ENCODE peak calls at places on chromosome 15, in nine cellular contexts. I is OCI-LY7, F is HCT116, E is cardiac muscle cell, G is AG04449, K is mucosa of descending colon, R is thoracic aorta, H is psoas muscle, J is mammary epithelial cell. C is an unnamed sample.

GRCh38 chr15:42131826-42132806 is 24.3 kb downstream of the PLA2G4F start:
- DNase-seq in R (no peak), F (no peak), E (peak), G (no peak), J (no peak), I (no peak), K (no peak), H (no peak), C (no peak)

GRCh38 chr15:92819312-92820232 is 80.6 kb upstream of the CHD2 start:
- DNase-seq in J (peak), I (no peak), R (no peak), H (no peak), F (no peak), G (no peak), K (peak), E (no peak), C (no peak)

GRCh38 chr15:57061696-57062095 is 143.3 kb downstream of the TCF12 start:
- DNase-seq in F (no peak), H (no peak), R (no peak), K (no peak), J (no peak), E (no peak), I (no peak), G (no peak), C (no peak)

GRCh38 chr15:50065264-50065663 is 53.8 kb downstream of the ATP8B4 start:
- DNase-seq in G (no peak), I (no peak), K (no peak), E (no peak), H (no peak), R (no peak), F (no peak), J (no peak), C (no peak)

GRCh38 chr15:92158426-92158825 is 235.3 kb upstream of the ST8SIA2 start:
- DNase-seq in J (peak), K (no peak), H (no peak), E (no peak), I (no peak), G (no peak), R (no peak), F (peak), C (no peak)

GRCh38 chr15:29268706-29269484 is 727 bp downstream of the NSMCE3 start:
- DNase-seq in G (no peak), K (peak), I (peak), J (peak), H (peak), R (no peak), E (peak), F (no peak), C (peak)

GRCh38 chr15:83658406-83658805 is 4.5 kb downstream of the ADAMTSL3 start:
- DNase-seq in F (no peak), E (peak), H (peak), I (no peak), J (no peak), G (no peak), R (no peak), K (no peak), C (no peak)

GRCh38 chr15:66877558-66878285 is 175.7 kb downstream of the SMAD6 start:
- DNase-seq in H (peak), J (no peak), G (no peak), F (no peak), I (no peak), K (no peak), E (peak), R (no peak), C (no peak)

GRCh38 chr15:69713726-69714559 is 261.3 kb downstream of the RPLP1 start:
- DNase-seq in H (no peak), F (no peak), I (no peak), R (no peak), K (no peak), J (peak), E (no peak), G (no peak), C (no peak)

GRCh38 chr15:87219650-87220615 is 1036.6 kb downstream of the NTRK3 start:
- DNase-seq in F (no peak), R (no peak), K (no peak), I (no peak), G (peak), E (no peak), H (no peak), J (peak), C (no peak)

GRCh38 chr15:90545095-90545494 is 15.4 kb downstream of the CRTC3 start:
- DNase-seq in K (no peak), E (no peak), H (no peak), J (no peak), I (no peak), F (no peak), G (no peak), R (no peak), C (no peak)

GRCh38 chr15:38463893-38464292 is 10.0 kb downstream of the FAM98B start:
- DNase-seq in K (no peak), R (no peak), E (no peak), G (no peak), J (no peak), I (no peak), H (no peak), F (no peak), C (no peak)

GRCh38 chr15:29433050-29433318 is 163.4 kb upstream of the NSMCE3 start:
- DNase-seq in H (no peak), I (no peak), G (no peak), J (no peak), E (no peak), K (no peak), R (no peak), F (no peak), C (no peak)

GRCh38 chr15:65836665-65837064 is 32.6 kb upstream of the RAB11A start:
- DNase-seq in J (no peak), K (no peak), G (no peak), E (no peak), H (no peak), I (no peak), R (no peak), F (peak), C (no peak)

GRCh38 chr15:63104727-63105126 is 16.9 kb upstream of the LACTB start:
- DNase-seq in G (no peak), K (no peak), R (no peak), J (peak), F (no peak), E (peak), I (no peak), H (no peak), C (no peak)

GRCh38 chr15:65447145-65447544 is 24.4 kb upstream of the IGDCC4 start:
- DNase-seq in G (no peak), J (no peak), F (no peak), R (no peak), K (no peak), E (no peak), H (no peak), I (no peak), C (no peak)

GRCh38 chr15:26179906-26180305 is 316.8 kb upstream of the ATP10A start:
- DNase-seq in R (no peak), J (no peak), I (no peak), F (no peak), E (no peak), H (no peak), G (no peak), K (no peak), C (no peak)

GRCh38 chr15:60479711-60480110 is 769 bp upstream of the ICE2 start:
- DNase-seq in E (no peak), G (no peak), H (no peak), F (no peak), K (no peak), J (no peak), I (peak), R (no peak), C (no peak)

GRCh38 chr15:44713006-44713966 is 2.0 kb downstream of the B2M start:
- DNase-seq in F (no peak), H (no peak), K (no peak), R (no peak), G (no peak), I (peak), E (peak), J (peak), C (no peak)

GRCh38 chr15:49328941-49329340 is 94.1 kb upstream of the FGF7 start:
- DNase-seq in G (no peak), I (no peak), F (no peak), R (no peak), H (no peak), E (no peak), J (no peak), K (no peak), C (no peak)

GRCh38 chr15:34365073-34365825 is 1.7 kb downstream of the LPCAT4 start:
- DNase-seq in H (no peak), E (peak), G (no peak), R (no peak), I (no peak), K (no peak), F (no peak), J (no peak), C (no peak)

GRCh38 chr15:48607846-48608245 is 37.7 kb downstream of the FBN1 start:
- DNase-seq in I (no peak), J (no peak), H (no peak), E (no peak), G (no peak), K (no peak), F (no peak), R (no peak), C (no peak)

GRCh38 chr15:60993948-60994347 is 235.2 kb downstream of the RORA start:
- DNase-seq in H (no peak), G (no peak), F (no peak), E (no peak), J (no peak), R (no peak), I (no peak), K (no peak), C (no peak)

GRCh38 chr15:89370120-89371077 is 35.8 kb upstream of the POLG start:
- DNase-seq in H (no peak), R (no peak), K (no peak), I (no peak), G (no peak), F (no peak), E (no peak), J (no peak), C (no peak)

GRCh38 chr15:38071211-38071972 is 137.0 kb downstream of the TMCO5A start:
- DNase-seq in J (no peak), R (no peak), G (no peak), H (no peak), E (no peak), K (no peak), F (no peak), I (no peak), C (no peak)

GRCh38 chr15:33311312-33311971 is 675 bp downstream of the RYR3 start:
- DNase-seq in F (no peak), G (no peak), E (no peak), R (no peak), J (no peak), H (peak), K (peak), I (no peak), C (no peak)

GRCh38 chr15:33313491-33313890 is 2.7 kb downstream of the RYR3 start:
- DNase-seq in I (no peak), G (no peak), E (no peak), R (no peak), F (no peak), K (no peak), H (no peak), J (peak), C (no peak)

GRCh38 chr15:33310481-33311311 is at the start of gene RYR3:
- DNase-seq in I (no peak), G (no peak), K (no peak), H (peak), J (peak), E (peak), F (no peak), R (no peak), C (no peak)

GRCh38 chr15:33314115-33314514 is 3.3 kb downstream of the RYR3 start:
- DNase-seq in H (no peak), I (no peak), F (no peak), R (no peak), E (no peak), J (no peak), K (no peak), G (no peak), C (no peak)

GRCh38 chr15:33309602-33310276 is 1.0 kb upstream of the RYR3 start:
- DNase-seq in F (no peak), G (no peak), R (no peak), J (peak), K (no peak), E (peak), H (peak), I (peak), C (no peak)
- TF ChIP-seq CTCF in F (peak), G (peak), R (peak), J (no peak), K (no peak), E (peak), H (peak), I (peak), C (no peak)

DNA sequence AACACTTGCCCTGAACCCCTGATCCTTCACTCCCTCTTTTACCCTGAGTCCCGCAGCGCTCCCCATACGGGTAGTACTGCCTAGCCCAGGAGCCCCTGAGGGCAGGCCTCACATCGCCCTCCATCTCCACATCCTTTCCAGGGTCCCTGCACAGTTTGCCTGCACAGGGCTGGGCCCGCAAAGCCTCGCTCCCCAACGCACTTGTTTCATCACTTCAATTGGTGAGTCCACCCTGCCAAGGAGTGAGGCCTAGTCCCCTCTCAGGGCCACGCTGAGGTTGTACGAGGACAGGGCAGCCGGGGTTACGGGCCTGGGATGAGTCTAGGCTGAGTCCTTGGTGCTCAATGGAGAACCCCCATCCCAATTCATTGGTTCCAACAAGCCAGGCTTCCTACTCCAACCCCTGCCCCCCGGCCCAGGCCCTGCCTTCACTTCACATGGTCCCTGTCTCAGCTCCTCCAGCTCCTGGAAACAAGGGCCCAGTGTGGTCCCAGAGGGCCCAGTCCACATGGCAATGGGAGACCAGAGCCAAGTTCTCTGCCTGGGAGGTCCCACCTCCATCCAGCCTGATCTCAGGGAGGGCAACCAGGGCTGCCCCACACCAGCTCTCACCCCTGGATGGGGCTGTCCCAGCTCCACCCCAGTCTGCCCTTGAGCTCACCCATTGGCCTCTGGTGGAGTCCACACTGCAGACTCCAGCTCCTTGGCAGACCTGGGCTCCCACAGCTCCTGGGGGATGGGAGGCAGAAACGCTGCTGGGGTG is 12.4 kb upstream of the CLK3 start:
- DNase-seq in F (no peak), K (no peak), J (no peak), G (no peak), R (no peak), I (no peak), E (no peak), H (no peak), C (no peak)
- H3K4me3 ChIP-seq in F (no peak), K (no peak), J (no peak), G (no peak), R (no peak), I (no peak), E (no peak), H (no peak), C (no peak)

GRCh38 chr15:99105516-99106341 is 849 bp downstream of the SYNM start:
- DNase-seq in E (peak), F (no peak), K (peak), G (no peak), J (peak), H (peak), I (peak), R (no peak), C (no peak)

GRCh38 chr15:99102332-99103235 is 2.3 kb upstream of the SYNM start:
- DNase-seq in G (no peak), K (no peak), R (no peak), I (no peak), J (no peak), E (no peak), F (no peak), H (no peak), C (peak)

GRCh38 chr15:99106417-99107220 is 1.7 kb downstream of the SYNM start:
- DNase-seq in H (no peak), I (no peak), K (no peak), G (no peak), R (no peak), F (no peak), J (no peak), E (peak), C (no peak)

GRCh38 chr15:99103279-99103678 is 1.6 kb upstream of the SYNM start:
- DNase-seq in G (no peak), F (no peak), H (no peak), I (no peak), E (no peak), R (no peak), J (no peak), K (no peak), C (peak)

GRCh38 chr15:99104788-99105515 is at the start of gene SYNM:
- DNase-seq in H (peak), E (peak), G (no peak), K (peak), J (peak), I (peak), R (no peak), F (peak), C (no peak)
- TF ChIP-seq CTCF in H (peak), E (peak), G (peak), K (peak), J (peak), I (peak), R (peak), F (peak), C (no peak)

GRCh38 chr15:51093865-51094605 is 671 bp downstream of the TNFAIP8L3 start:
- DNase-seq in G (no peak), I (no peak), H (peak), K (peak), F (no peak), J (peak), E (peak), R (no peak), C (peak)
- H3K4me3 ChIP-seq in G (peak), I (no peak), H (peak), K (peak), F (peak), J (peak), E (peak), R (peak), C (peak)

GRCh38 chr15:73246898-73247297 is 121.9 kb downstream of the HCN4 start:
- DNase-seq in J (no peak), F (no peak), R (no peak), K (no peak), G (no peak), H (no peak), E (no peak), I (no peak), C (no peak)

GRCh38 chr15:73244333-73244732 is 124.4 kb downstream of the HCN4 start:
- DNase-seq in R (no peak), I (peak), F (peak), J (peak), H (no peak), G (no peak), K (no peak), E (no peak), C (no peak)

GRCh38 chr15:73246411-73246810 is 122.3 kb downstream of the HCN4 start:
- DNase-seq in F (no peak), K (no peak), E (no peak), H (no peak), J (no peak), I (no peak), G (no peak), R (no peak), C (no peak)

GRCh38 chr15:73254598-73254997 is 114.2 kb downstream of the HCN4 start:
- DNase-seq in G (no peak), K (no peak), J (no peak), F (no peak), E (no peak), R (no peak), H (no peak), I (no peak), C (no peak)

DNA sequence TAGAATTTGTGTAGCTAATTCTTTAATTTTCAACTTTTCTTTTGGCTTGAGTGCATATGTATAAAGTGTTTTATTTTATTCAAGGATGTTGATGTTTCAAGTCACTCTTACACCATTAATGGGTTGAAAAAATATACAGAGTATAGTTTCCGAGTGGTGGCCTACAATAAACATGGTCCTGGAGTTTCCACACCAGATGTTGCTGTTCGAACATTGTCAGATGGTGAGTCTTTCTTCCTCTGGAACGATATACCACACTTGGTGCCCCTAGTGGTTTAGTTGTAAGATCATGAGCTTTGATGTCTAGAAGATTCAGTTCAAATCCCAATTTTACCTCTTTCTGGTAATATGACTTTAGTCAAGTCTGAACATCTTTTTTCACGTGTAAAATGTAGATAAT is 119.3 kb downstream of the HCN4 start:
- DNase-seq in J (no peak), G (no peak), E (no peak), R (no peak), I (no peak), K (no peak), F (no peak), H (no peak), C (no peak)
- TF ChIP-seq CTCF in J (no peak), G (no peak), E (no peak), R (no peak), I (peak), K (no peak), F (peak), H (no peak), C (no peak)

DNA sequence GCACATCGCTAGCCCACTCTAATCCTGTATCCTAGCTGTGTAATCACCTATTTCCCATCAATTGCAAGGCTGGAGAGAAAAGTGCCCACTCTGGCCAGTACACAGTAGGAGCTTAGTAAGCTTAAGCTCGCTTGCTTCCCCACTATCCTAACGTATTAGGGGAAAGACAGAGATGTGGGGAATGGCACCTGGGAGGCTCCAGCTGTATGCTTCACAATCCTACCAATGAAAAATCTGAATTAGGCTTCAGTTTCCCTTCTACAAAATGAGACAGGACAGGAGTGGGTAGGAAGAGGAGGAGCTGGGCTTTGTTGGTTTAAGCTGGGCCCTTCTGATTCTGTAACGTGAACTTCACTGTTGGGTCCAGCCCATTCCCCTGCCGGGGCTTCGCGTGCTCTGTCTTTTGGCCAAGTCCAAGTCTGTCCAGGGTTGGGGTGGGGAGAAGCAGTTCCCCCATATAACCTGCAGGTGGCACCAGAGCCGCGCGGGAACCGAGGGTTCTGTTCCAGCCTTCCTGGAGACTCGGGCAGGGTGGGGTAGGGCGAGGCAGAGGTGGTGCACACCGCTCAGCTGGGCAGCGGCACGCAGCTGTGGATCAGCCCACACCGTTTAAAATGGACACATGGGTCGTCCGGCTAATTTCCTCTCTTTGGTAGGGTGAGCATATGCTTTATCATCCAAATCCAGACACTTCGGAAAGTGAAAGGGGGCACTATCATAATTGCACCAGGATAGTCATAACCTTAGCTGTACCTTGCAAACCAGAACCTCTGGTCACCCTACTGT is 118.2 kb downstream of the TBC1D2B start:
- DNase-seq in H (peak), J (peak), I (peak), F (peak), E (peak), G (no peak), K (peak), R (no peak), C (peak)
- H3K4me3 ChIP-seq in H (peak), J (peak), I (peak), F (peak), E (no peak), G (peak), K (no peak), R (peak), C (no peak)

DNA sequence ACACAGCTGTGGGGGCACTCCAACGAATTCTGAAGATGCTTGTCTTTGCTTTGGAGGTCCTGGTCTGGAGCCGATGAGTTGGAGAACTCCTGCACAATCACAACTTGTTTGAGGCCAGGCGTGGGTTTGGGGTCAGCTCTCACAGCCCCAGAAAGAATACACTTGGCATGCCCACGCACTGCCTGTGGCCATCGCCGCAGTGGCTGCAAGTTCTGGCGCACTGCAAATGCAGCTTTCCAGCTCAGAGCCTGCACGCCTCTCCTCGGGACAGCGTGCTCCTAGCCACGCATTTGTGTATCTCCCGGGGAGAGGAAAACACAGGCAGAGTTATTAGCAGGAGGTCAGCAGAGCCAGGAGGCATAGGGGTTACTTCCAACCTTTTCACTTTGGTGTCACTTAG is 282.7 kb downstream of the ADAMTS17 start:
- DNase-seq in R (no peak), K (no peak), J (no peak), I (no peak), F (no peak), H (no peak), G (no peak), E (no peak), C (no peak)
- TF ChIP-seq CTCF in R (no peak), K (no peak), J (no peak), I (no peak), F (no peak), H (no peak), G (no peak), E (no peak), C (no peak)

C was measured in lower leg skin.